ENCODE peak calls at places on chromosomes 12 and 14, in four cellular contexts. One of them, this sample, is unnamed.

GRCh38 chr12:11891350-11892064 is 179.2 kb upstream of the BCL2L14 start:
- DNase-seq in A549: no peak
- DNase-seq in K562: no peak
- DNase-seq in HepG2: no peak
- DNase-seq in this sample: no peak

GRCh38 chr14:59679872-59680271 is 103.3 kb upstream of the CCDC175 start:
- DNase-seq in A549: no peak
- DNase-seq in K562: no peak
- DNase-seq in HepG2: no peak
- DNase-seq in this sample: no peak

GRCh38 chr12:2410490-2410889 is 357.7 kb downstream of the CACNA1C start:
- DNase-seq in A549: no peak
- DNase-seq in K562: no peak
- DNase-seq in HepG2: no peak
- DNase-seq in this sample: no peak

GRCh38 chr14:63933701-63934100 is 80.9 kb downstream of the SYNE2 start:
- DNase-seq in A549: no peak
- DNase-seq in K562: no peak
- DNase-seq in HepG2: no peak
- DNase-seq in this sample: no peak

GRCh38 chr12:122117979-122118378 is 39.4 kb downstream of the MLXIP start:
- DNase-seq in A549: no peak
- DNase-seq in K562: no peak
- DNase-seq in HepG2: no peak
- DNase-seq in this sample: no peak

GRCh38 chr14:100213956-100214767 is 24.8 kb upstream of the YY1 start:
- DNase-seq in A549: peak
- DNase-seq in K562: peak
- DNase-seq in HepG2: peak
- DNase-seq in this sample: no peak

GRCh38 chr12:81758421-81759214 is 532 bp downstream of the PPFIA2 start:
- DNase-seq in A549: peak
- DNase-seq in K562: no peak
- DNase-seq in HepG2: no peak
- DNase-seq in this sample: no peak

GRCh38 chr14:33592298-33592697 is 358.6 kb downstream of the EGLN3 start:
- DNase-seq in A549: no peak
- DNase-seq in K562: no peak
- DNase-seq in HepG2: no peak
- DNase-seq in this sample: no peak

GRCh38 chr12:88111074-88111652 is 30.7 kb downstream of the CEP290 start:
- DNase-seq in A549: peak
- DNase-seq in K562: no peak
- DNase-seq in HepG2: peak
- DNase-seq in this sample: peak

GRCh38 chr12:96237035-96237434 is 42.9 kb downstream of the ELK3 start:
- DNase-seq in A549: no peak
- DNase-seq in K562: no peak
- DNase-seq in HepG2: no peak
- DNase-seq in this sample: no peak

GRCh38 chr14:29927596-29928341 is at the start of gene PRKD1:
- DNase-seq in A549: peak
- DNase-seq in K562: peak
- DNase-seq in HepG2: peak
- DNase-seq in this sample: no peak
- TF ChIP-seq CHD2 in A549: no peak
- TF ChIP-seq CHD2 in K562: no peak
- TF ChIP-seq CHD2 in HepG2: no peak
- TF ChIP-seq CHD2 in this sample: no peak

GRCh38 chr12:49201595-49202295 is 12.9 kb upstream of the TUBA1A start:
- DNase-seq in A549: peak
- DNase-seq in K562: peak
- DNase-seq in HepG2: no peak
- DNase-seq in this sample: no peak
- TF ChIP-seq ESRRA in A549: no peak
- TF ChIP-seq ESRRA in K562: no peak
- TF ChIP-seq ESRRA in HepG2: no peak
- TF ChIP-seq ESRRA in this sample: no peak

GRCh38 chr12:120962487-120963054 is 15.8 kb upstream of the HNF1A start:
- DNase-seq in A549: no peak
- DNase-seq in K562: no peak
- DNase-seq in HepG2: no peak
- DNase-seq in this sample: no peak

GRCh38 chr12:120960657-120961056 is 17.7 kb upstream of the HNF1A start:
- DNase-seq in A549: no peak
- DNase-seq in K562: no peak
- DNase-seq in HepG2: no peak
- DNase-seq in this sample: no peak

GRCh38 chr12:120961604-120962486 is 16.5 kb upstream of the HNF1A start:
- DNase-seq in A549: peak
- DNase-seq in K562: peak
- DNase-seq in HepG2: no peak
- DNase-seq in this sample: no peak

GRCh38 chr12:120956579-120957360 is 21.6 kb upstream of the HNF1A start:
- DNase-seq in A549: no peak
- DNase-seq in K562: no peak
- DNase-seq in HepG2: no peak
- DNase-seq in this sample: no peak

DNA sequence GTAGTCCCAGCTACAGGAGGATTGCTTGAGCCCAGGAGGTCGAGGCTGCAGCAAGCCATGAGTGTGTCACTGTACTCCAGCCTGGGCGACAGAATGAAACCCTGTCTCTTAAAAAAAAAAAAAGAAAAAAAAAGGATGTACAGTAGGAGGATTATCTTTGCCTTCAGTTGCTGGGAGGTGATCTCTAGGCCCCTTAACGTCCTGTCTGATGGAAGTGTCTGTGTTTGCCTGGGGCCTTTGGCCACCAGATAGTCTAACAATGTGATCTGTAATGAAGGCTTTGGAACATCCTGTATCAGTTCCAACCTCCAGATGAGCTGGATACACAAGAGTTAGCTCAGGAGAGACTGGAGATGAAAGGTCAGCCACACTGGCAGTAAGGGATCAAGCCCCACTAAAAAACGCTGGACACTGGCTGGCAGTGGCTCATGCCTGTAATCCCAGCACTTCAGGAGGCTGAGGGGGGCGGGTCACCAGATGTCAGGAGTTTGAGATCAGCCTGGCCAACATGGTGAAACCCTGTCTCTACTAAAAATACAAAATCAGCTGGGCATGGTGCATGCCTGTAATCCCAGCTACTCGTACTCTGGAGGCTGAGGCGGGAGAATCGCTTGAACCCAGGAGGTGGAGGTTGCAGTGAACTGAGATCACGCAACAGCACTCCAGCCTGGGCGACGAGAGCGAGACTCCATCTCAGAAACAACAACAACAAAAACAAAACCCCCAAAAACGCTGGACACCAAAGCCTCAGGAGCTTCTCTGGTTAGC is 19.0 kb upstream of the HNF1A start:
- DNase-seq in A549: no peak
- DNase-seq in K562: peak
- DNase-seq in HepG2: no peak
- DNase-seq in this sample: no peak
- TF ChIP-seq CHD2 in A549: no peak
- TF ChIP-seq CHD2 in K562: no peak
- TF ChIP-seq CHD2 in HepG2: no peak
- TF ChIP-seq CHD2 in this sample: no peak

GRCh38 chr12:512933-513332 is 53.2 kb downstream of the B4GALNT3 start:
- DNase-seq in A549: no peak
- DNase-seq in K562: no peak
- DNase-seq in HepG2: no peak
- DNase-seq in this sample: no peak

GRCh38 chr12:508795-509194 is 49.1 kb downstream of the B4GALNT3 start:
- DNase-seq in A549: no peak
- DNase-seq in K562: no peak
- DNase-seq in HepG2: no peak
- DNase-seq in this sample: no peak

GRCh38 chr12:508145-508544 is 48.4 kb downstream of the B4GALNT3 start:
- DNase-seq in A549: no peak
- DNase-seq in K562: no peak
- DNase-seq in HepG2: no peak
- DNase-seq in this sample: no peak

GRCh38 chr12:509494-509893 is 49.8 kb downstream of the B4GALNT3 start:
- DNase-seq in A549: no peak
- DNase-seq in K562: no peak
- DNase-seq in HepG2: no peak
- DNase-seq in this sample: no peak

DNA sequence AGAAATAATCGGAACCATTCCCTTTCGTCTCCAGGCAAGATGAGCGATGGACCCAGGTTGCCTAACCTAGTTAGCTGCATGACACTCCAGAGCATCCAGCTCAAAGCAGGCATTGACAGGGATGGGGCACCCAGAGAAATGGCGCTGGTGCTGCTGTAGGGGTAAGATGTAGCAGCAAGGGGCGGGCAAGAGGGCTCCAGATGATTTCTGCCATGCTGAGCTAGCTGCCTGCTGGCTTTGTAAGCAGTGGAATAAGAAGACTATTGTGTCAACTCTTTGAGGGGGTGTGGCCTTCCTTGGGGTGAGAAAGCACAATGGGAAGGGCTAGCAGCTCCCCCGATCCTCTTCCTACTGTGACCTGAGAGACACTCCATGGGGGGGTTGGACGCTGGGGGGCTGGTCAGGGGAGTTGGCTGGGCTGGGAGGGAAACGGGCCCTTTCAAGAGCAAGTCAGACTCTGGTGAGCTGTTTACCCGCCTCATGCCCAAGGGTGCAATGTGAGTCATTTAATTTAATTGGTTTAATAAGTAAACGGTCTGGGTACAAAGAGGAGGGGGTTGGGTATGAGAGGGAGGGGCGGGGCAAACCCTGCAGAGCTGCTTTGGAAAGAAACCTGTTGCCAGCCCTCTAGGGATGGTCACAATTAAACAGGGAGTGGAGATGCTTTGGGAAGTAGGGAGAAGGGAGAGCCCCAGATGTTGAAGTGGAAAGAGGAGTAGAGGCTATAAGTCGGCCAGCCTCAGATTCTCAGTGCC is 50.5 kb downstream of the B4GALNT3 start:
- DNase-seq in A549: peak
- DNase-seq in K562: no peak
- DNase-seq in HepG2: no peak
- DNase-seq in this sample: no peak
- TF ChIP-seq ESRRA in A549: no peak
- TF ChIP-seq ESRRA in K562: no peak
- TF ChIP-seq ESRRA in HepG2: no peak
- TF ChIP-seq ESRRA in this sample: no peak

GRCh38 chr14:94770251-94770749 is 387 bp upstream of the GSC start:
- DNase-seq in A549: no peak
- DNase-seq in K562: no peak
- DNase-seq in HepG2: no peak
- DNase-seq in this sample: no peak
- TF ChIP-seq CHD2 in A549: no peak
- TF ChIP-seq CHD2 in K562: no peak
- TF ChIP-seq CHD2 in HepG2: no peak
- TF ChIP-seq CHD2 in this sample: no peak

DNA sequence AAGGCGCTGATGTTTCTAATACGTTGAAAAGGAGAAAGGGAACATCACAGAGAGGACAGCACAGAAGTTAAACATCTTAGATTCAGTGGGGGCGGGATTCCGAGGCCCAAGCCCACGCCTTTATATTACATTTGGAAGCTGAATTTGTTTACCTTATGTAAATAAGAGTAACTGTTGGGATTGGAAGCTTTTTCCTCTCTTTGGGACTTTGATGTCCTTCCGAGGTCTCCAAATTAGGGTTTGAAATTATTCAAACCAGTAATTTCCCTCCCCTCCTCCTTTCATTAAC is 6.4 kb downstream of the FOXA1 start:
- DNase-seq in A549: no peak
- DNase-seq in K562: no peak
- DNase-seq in HepG2: peak
- DNase-seq in this sample: no peak
- TF ChIP-seq ESRRA in A549: no peak
- TF ChIP-seq ESRRA in K562: no peak
- TF ChIP-seq ESRRA in HepG2: no peak
- TF ChIP-seq ESRRA in this sample: no peak

GRCh38 chr14:85579957-85580356 is 50.0 kb downstream of the FLRT2 start:
- DNase-seq in A549: no peak
- DNase-seq in K562: no peak
- DNase-seq in HepG2: no peak
- DNase-seq in this sample: no peak

GRCh38 chr14:85583311-85583710 is 53.4 kb downstream of the FLRT2 start:
- DNase-seq in A549: no peak
- DNase-seq in K562: no peak
- DNase-seq in HepG2: no peak
- DNase-seq in this sample: no peak

GRCh38 chr14:85578925-85579324 is 49.0 kb downstream of the FLRT2 start:
- DNase-seq in A549: no peak
- DNase-seq in K562: no peak
- DNase-seq in HepG2: no peak
- DNase-seq in this sample: no peak

GRCh38 chr14:85577542-85578140 is 47.7 kb downstream of the FLRT2 start:
- DNase-seq in A549: no peak
- DNase-seq in K562: no peak
- DNase-seq in HepG2: no peak
- DNase-seq in this sample: no peak

GRCh38 chr14:85580536-85581165 is 50.7 kb downstream of the FLRT2 start:
- DNase-seq in A549: no peak
- DNase-seq in K562: no peak
- DNase-seq in HepG2: no peak
- DNase-seq in this sample: no peak
- TF ChIP-seq CHD2 in A549: no peak
- TF ChIP-seq CHD2 in K562: no peak
- TF ChIP-seq CHD2 in HepG2: no peak
- TF ChIP-seq CHD2 in this sample: no peak

GRCh38 chr12:79782197-79782890 is 91.6 kb upstream of the PAWR start:
- DNase-seq in A549: peak
- DNase-seq in K562: no peak
- DNase-seq in HepG2: no peak
- DNase-seq in this sample: no peak
- TF ChIP-seq ESRRA in A549: no peak
- TF ChIP-seq ESRRA in K562: no peak
- TF ChIP-seq ESRRA in HepG2: no peak
- TF ChIP-seq ESRRA in this sample: no peak

GRCh38 chr12:98678236-98678945 is 33.3 kb downstream of the APAF1 start:
- DNase-seq in A549: no peak
- DNase-seq in K562: no peak
- DNase-seq in HepG2: no peak
- DNase-seq in this sample: no peak

GRCh38 chr12:98678946-98679610 is 34.0 kb downstream of the APAF1 start:
- DNase-seq in A549: no peak
- DNase-seq in K562: no peak
- DNase-seq in HepG2: no peak
- DNase-seq in this sample: no peak

GRCh38 chr12:98684199-98684598 is 39.1 kb downstream of the APAF1 start:
- DNase-seq in A549: no peak
- DNase-seq in K562: no peak
- DNase-seq in HepG2: no peak
- DNase-seq in this sample: no peak

DNA sequence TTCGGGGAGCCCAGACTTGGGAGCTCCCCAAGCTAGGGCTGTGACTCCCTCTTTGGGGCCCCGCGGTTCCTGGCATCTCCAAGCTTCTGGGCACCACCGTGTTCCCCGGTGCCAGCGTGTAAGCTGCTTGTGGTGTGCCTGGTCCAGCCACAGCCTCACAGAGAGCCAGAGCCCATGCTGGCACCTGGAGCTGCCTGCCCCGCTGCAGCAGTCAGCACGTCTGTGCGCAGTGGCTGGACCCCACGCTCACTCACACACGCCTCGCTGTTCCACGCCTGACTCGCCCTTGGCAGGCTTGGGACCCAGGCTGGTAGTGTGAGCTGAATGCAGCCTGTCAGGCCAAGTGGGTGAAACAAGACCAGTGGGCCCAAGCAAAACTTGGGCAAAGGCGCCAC is 34.5 kb downstream of the APAF1 start:
- DNase-seq in A549: no peak
- DNase-seq in K562: no peak
- DNase-seq in HepG2: no peak
- DNase-seq in this sample: no peak
- TF ChIP-seq CHD2 in A549: no peak
- TF ChIP-seq CHD2 in K562: no peak
- TF ChIP-seq CHD2 in HepG2: no peak
- TF ChIP-seq CHD2 in this sample: no peak